ENCODE peak calls at places on chromosome X, in five cellular contexts. One of them, this sample, is unnamed.

GRCh38 chrX:150587585-150588503 is 19.4 kb downstream of the MTM1 start:
- DNase-seq in left kidney: peak
- DNase-seq in lung: no peak
- DNase-seq in adrenal gland: no peak
- DNase-seq in activated T-cell treated with anti-CD3 and anti-CD28 coated beads for 1 hour: peak
- DNase-seq in this sample: peak

GRCh38 chrX:119041175-119041574 is 31.6 kb upstream of the CT47C1 start:
- DNase-seq in adrenal gland: peak
- DNase-seq in activated T-cell treated with anti-CD3 and anti-CD28 coated beads for 1 hour: no peak
- DNase-seq in left kidney: peak
- DNase-seq in lung: peak
- DNase-seq in this sample: peak

GRCh38 chrX:101078716-101079115 is at the start of gene TMEM35A:
- DNase-seq in lung: no peak
- DNase-seq in left kidney: peak
- DNase-seq in adrenal gland: no peak
- DNase-seq in activated T-cell treated with anti-CD3 and anti-CD28 coated beads for 1 hour: no peak
- DNase-seq in this sample: peak

GRCh38 chrX:106692425-106693075 is 34.0 kb upstream of the RNF128 start:
- DNase-seq in left kidney: no peak
- DNase-seq in lung: no peak
- DNase-seq in adrenal gland: no peak
- DNase-seq in activated T-cell treated with anti-CD3 and anti-CD28 coated beads for 1 hour: no peak
- DNase-seq in this sample: no peak

GRCh38 chrX:56787734-56788152 is 58.7 kb downstream of the NBDY start:
- DNase-seq in adrenal gland: no peak
- DNase-seq in lung: no peak
- DNase-seq in activated T-cell treated with anti-CD3 and anti-CD28 coated beads for 1 hour: no peak
- DNase-seq in left kidney: no peak
- DNase-seq in this sample: no peak

GRCh38 chrX:43728002-43728401 is 71.9 kb downstream of the MAOA start:
- DNase-seq in left kidney: no peak
- DNase-seq in activated T-cell treated with anti-CD3 and anti-CD28 coated beads for 1 hour: no peak
- DNase-seq in adrenal gland: no peak
- DNase-seq in lung: no peak
- DNase-seq in this sample: no peak

GRCh38 chrX:80285131-80285773 is 135.0 kb upstream of the TENT5D start:
- DNase-seq in adrenal gland: no peak
- DNase-seq in left kidney: peak
- DNase-seq in activated T-cell treated with anti-CD3 and anti-CD28 coated beads for 1 hour: no peak
- DNase-seq in lung: no peak
- DNase-seq in this sample: no peak

GRCh38 chrX:150625107-150625506 is 56.7 kb downstream of the MTM1 start:
- DNase-seq in activated T-cell treated with anti-CD3 and anti-CD28 coated beads for 1 hour: no peak
- DNase-seq in lung: no peak
- DNase-seq in left kidney: no peak
- DNase-seq in adrenal gland: no peak
- DNase-seq in this sample: no peak

GRCh38 chrX:112874140-112874539 is 33.5 kb upstream of the AMOT start:
- DNase-seq in lung: no peak
- DNase-seq in adrenal gland: no peak
- DNase-seq in activated T-cell treated with anti-CD3 and anti-CD28 coated beads for 1 hour: no peak
- DNase-seq in left kidney: no peak
- DNase-seq in this sample: peak

GRCh38 chrX:153789654-153790053 is 4.5 kb downstream of the IDH3G start:
- DNase-seq in left kidney: no peak
- DNase-seq in activated T-cell treated with anti-CD3 and anti-CD28 coated beads for 1 hour: no peak
- DNase-seq in lung: no peak
- DNase-seq in adrenal gland: no peak
- DNase-seq in this sample: no peak

GRCh38 chrX:1205681-1206611 is 6.5 kb downstream of the CRLF2 start:
- DNase-seq in left kidney: peak
- DNase-seq in adrenal gland: peak
- DNase-seq in lung: no peak
- DNase-seq in activated T-cell treated with anti-CD3 and anti-CD28 coated beads for 1 hour: no peak
- DNase-seq in this sample: no peak

GRCh38 chrX:70088791-70089190 is 26.5 kb downstream of the OTUD6A start:
- DNase-seq in adrenal gland: no peak
- DNase-seq in left kidney: peak
- DNase-seq in lung: no peak
- DNase-seq in activated T-cell treated with anti-CD3 and anti-CD28 coated beads for 1 hour: no peak
- DNase-seq in this sample: no peak

GRCh38 chrX:119145241-119145653 is 17.6 kb upstream of the KIAA1210 start:
- DNase-seq in lung: no peak
- DNase-seq in adrenal gland: peak
- DNase-seq in left kidney: peak
- DNase-seq in activated T-cell treated with anti-CD3 and anti-CD28 coated beads for 1 hour: no peak
- DNase-seq in this sample: no peak

GRCh38 chrX:134423606-134424005 is 36.4 kb upstream of the HPRT1 start:
- DNase-seq in left kidney: peak
- DNase-seq in activated T-cell treated with anti-CD3 and anti-CD28 coated beads for 1 hour: no peak
- DNase-seq in lung: no peak
- DNase-seq in adrenal gland: no peak
- DNase-seq in this sample: peak

GRCh38 chrX:44795945-44796450 is 47.8 kb upstream of the DUSP21 start:
- DNase-seq in adrenal gland: no peak
- DNase-seq in activated T-cell treated with anti-CD3 and anti-CD28 coated beads for 1 hour: no peak
- DNase-seq in lung: no peak
- DNase-seq in left kidney: no peak
- DNase-seq in this sample: no peak

GRCh38 chrX:44012484-44013096 is 39.4 kb upstream of the NDP start:
- DNase-seq in activated T-cell treated with anti-CD3 and anti-CD28 coated beads for 1 hour: no peak
- DNase-seq in left kidney: no peak
- DNase-seq in adrenal gland: peak
- DNase-seq in lung: peak
- DNase-seq in this sample: no peak

GRCh38 chrX:106566362-106566761 is 45.4 kb upstream of the RADX start:
- DNase-seq in left kidney: no peak
- DNase-seq in lung: no peak
- DNase-seq in activated T-cell treated with anti-CD3 and anti-CD28 coated beads for 1 hour: no peak
- DNase-seq in adrenal gland: no peak
- DNase-seq in this sample: no peak

GRCh38 chrX:139194571-139195280 is 335.8 kb upstream of the F9 start:
- DNase-seq in left kidney: peak
- DNase-seq in activated T-cell treated with anti-CD3 and anti-CD28 coated beads for 1 hour: no peak
- DNase-seq in lung: peak
- DNase-seq in adrenal gland: peak
- DNase-seq in this sample: peak

GRCh38 chrX:45851434-45851991 is 650.8 kb upstream of the DIPK2B start:
- DNase-seq in adrenal gland: no peak
- DNase-seq in activated T-cell treated with anti-CD3 and anti-CD28 coated beads for 1 hour: peak
- DNase-seq in lung: no peak
- DNase-seq in left kidney: peak
- DNase-seq in this sample: peak

GRCh38 chrX:84187501-84188319 is at the start of gene RPS6KA6:
- DNase-seq in adrenal gland: peak
- DNase-seq in lung: no peak
- DNase-seq in left kidney: peak
- DNase-seq in activated T-cell treated with anti-CD3 and anti-CD28 coated beads for 1 hour: no peak
- DNase-seq in this sample: peak

GRCh38 chrX:16451331-16451730 is 198.6 kb upstream of the S100G start:
- DNase-seq in adrenal gland: no peak
- DNase-seq in lung: no peak
- DNase-seq in left kidney: no peak
- DNase-seq in activated T-cell treated with anti-CD3 and anti-CD28 coated beads for 1 hour: no peak
- DNase-seq in this sample: no peak

GRCh38 chrX:9538544-9539045 is 73.7 kb downstream of the TBL1X start:
- DNase-seq in left kidney: peak
- DNase-seq in lung: no peak
- DNase-seq in adrenal gland: no peak
- DNase-seq in activated T-cell treated with anti-CD3 and anti-CD28 coated beads for 1 hour: no peak
- DNase-seq in this sample: peak

GRCh38 chrX:13432376-13432775 is 112.5 kb upstream of the ATXN3L start:
- DNase-seq in lung: no peak
- DNase-seq in activated T-cell treated with anti-CD3 and anti-CD28 coated beads for 1 hour: no peak
- DNase-seq in left kidney: peak
- DNase-seq in adrenal gland: peak
- DNase-seq in this sample: no peak

GRCh38 chrX:50770702-50771101 is 43.3 kb downstream of the SHROOM4 start:
- DNase-seq in activated T-cell treated with anti-CD3 and anti-CD28 coated beads for 1 hour: no peak
- DNase-seq in adrenal gland: no peak
- DNase-seq in left kidney: peak
- DNase-seq in lung: peak
- DNase-seq in this sample: peak

GRCh38 chrX:108186811-108187210 is 95.2 kb downstream of the ATG4A start:
- DNase-seq in adrenal gland: no peak
- DNase-seq in lung: no peak
- DNase-seq in left kidney: no peak
- DNase-seq in activated T-cell treated with anti-CD3 and anti-CD28 coated beads for 1 hour: no peak
- DNase-seq in this sample: no peak

GRCh38 chrX:12770440-12770839 is 20.8 kb upstream of the PRPS2 start:
- DNase-seq in adrenal gland: no peak
- DNase-seq in lung: no peak
- DNase-seq in activated T-cell treated with anti-CD3 and anti-CD28 coated beads for 1 hour: no peak
- DNase-seq in left kidney: peak
- DNase-seq in this sample: peak

GRCh38 chrX:116694046-116694445 is 231.3 kb upstream of the CT83 start:
- DNase-seq in activated T-cell treated with anti-CD3 and anti-CD28 coated beads for 1 hour: no peak
- DNase-seq in lung: no peak
- DNase-seq in left kidney: no peak
- DNase-seq in adrenal gland: no peak
- DNase-seq in this sample: no peak

GRCh38 chrX:130715299-130715698 is 187.7 kb downstream of the ENOX2 start:
- DNase-seq in left kidney: no peak
- DNase-seq in activated T-cell treated with anti-CD3 and anti-CD28 coated beads for 1 hour: no peak
- DNase-seq in lung: no peak
- DNase-seq in adrenal gland: no peak
- DNase-seq in this sample: no peak

GRCh38 chrX:51759055-51759454 is 15.8 kb downstream of the GSPT2 start:
- DNase-seq in left kidney: no peak
- DNase-seq in activated T-cell treated with anti-CD3 and anti-CD28 coated beads for 1 hour: no peak
- DNase-seq in adrenal gland: no peak
- DNase-seq in lung: no peak
- DNase-seq in this sample: no peak

GRCh38 chrX:13816899-13817298 is at the start of gene GPM6B:
- DNase-seq in lung: no peak
- DNase-seq in adrenal gland: no peak
- DNase-seq in left kidney: peak
- DNase-seq in activated T-cell treated with anti-CD3 and anti-CD28 coated beads for 1 hour: no peak
- DNase-seq in this sample: peak